ENCODE peak calls at places on chromosomes 2 and 18, in six cellular contexts. P, M, T, C, I and S are unnamed samples.

GRCh38 chr2:146623771-146624170 is 1221.1 kb upstream of the ACVR2A start:
- DNase-seq in T (no peak), I (no peak), C (no peak), P (no peak), M (no peak), S (no peak)

GRCh38 chr2:172039011-172039704 is 39.4 kb downstream of the METAP1D start:
- DNase-seq in T (no peak), P (no peak), M (no peak), I (peak; percentile 48), C (no peak), S (no peak)

GRCh38 chr2:211455225-211455841 is 898.9 kb downstream of the CPS1 start:
- DNase-seq in C (peak; percentile 42), M (peak; percentile 63), I (peak; percentile 84), P (no peak), T (no peak), S (no peak)

GRCh38 chr2:141475801-141476200 is 655.0 kb downstream of the LRP1B start:
- DNase-seq in C (no peak), I (no peak), P (no peak), T (no peak), M (no peak), S (no peak)

GRCh38 chr2:44351088-44351487 is 10.2 kb downstream of the PREPL start:
- DNase-seq in I (no peak), T (no peak), M (no peak), C (no peak), P (no peak), S (no peak)

GRCh38 chr2:73133566-73134227 is 20.9 kb upstream of the RAB11FIP5 start:
- DNase-seq in C (no peak), P (no peak), I (no peak), T (no peak), M (no peak), S (no peak)

GRCh38 chr2:11829947-11830707 is 83.7 kb downstream of the LPIN1 start:
- DNase-seq in C (peak; percentile 86), I (peak; percentile 99), M (peak; percentile 90), T (peak; percentile 92), P (peak; percentile 81), S (peak; percentile 73)

GRCh38 chr2:235533616-235534385 is 40.0 kb downstream of the AGAP1 start:
- DNase-seq in C (no peak), T (no peak), I (no peak), M (no peak), P (no peak), S (no peak)

GRCh38 chr2:218985021-218985324 is at the start of gene FEV:
- DNase-seq in C (no peak), M (no peak), I (no peak), T (peak; percentile 44), P (no peak), S (no peak)

GRCh38 chr2:123738643-123739042 is 286.4 kb upstream of the CNTNAP5 start:
- DNase-seq in C (no peak), M (peak; percentile 4), P (no peak), I (no peak), T (no peak), S (no peak)

GRCh38 chr18:38250981-38251380 is 685.4 kb upstream of the CELF4 start:
- DNase-seq in M (no peak), P (no peak), T (no peak), I (no peak), C (no peak), S (no peak)

GRCh38 chr2:202703091-202703490 is 68.3 kb downstream of the FAM117B start:
- DNase-seq in M (no peak), T (no peak), I (no peak), P (no peak), C (no peak), S (no peak)

GRCh38 chr18:76493213-76494107 is 1.6 kb downstream of the ZNF516 start:
- DNase-seq in C (no peak), T (no peak), P (no peak), I (peak; percentile 56), M (peak; percentile 70), S (no peak)

GRCh38 chr2:105610444-105611327 is 134.0 kb upstream of the NCK2 start:
- DNase-seq in C (no peak), T (no peak), P (no peak), M (no peak), I (no peak), S (no peak)

GRCh38 chr18:6107794-6108193 is 212.5 kb upstream of the TMEM200C start:
- DNase-seq in P (peak; percentile 35), C (no peak), M (no peak), T (no peak), I (no peak), S (peak; percentile 56)

GRCh38 chr2:206225435-206226232 is 48.8 kb upstream of the ZDBF2 start:
- DNase-seq in T (no peak), I (no peak), C (no peak), P (no peak), M (no peak), S (no peak)

GRCh38 chr2:10620481-10620880 is 69.3 kb downstream of the NOL10 start:
- DNase-seq in I (no peak), M (no peak), C (no peak), T (no peak), P (no peak), S (no peak)

GRCh38 chr2:38194751-38195150 is 118.8 kb upstream of the CYP1B1 start:
- DNase-seq in T (no peak), I (no peak), M (no peak), P (no peak), C (no peak), S (no peak)

GRCh38 chr2:12636837-12637581 is 79.7 kb upstream of the TRIB2 start:
- DNase-seq in M (no peak), I (peak; percentile 34), T (no peak), P (no peak), C (no peak), S (no peak)

GRCh38 chr2:232420073-232420454 is 13.4 kb downstream of the ALPG start:
- DNase-seq in I (no peak), M (no peak), T (no peak), P (no peak), C (no peak), S (peak; percentile 20)

GRCh38 chr2:70596293-70596692 is 42.7 kb upstream of the TGFA start:
- DNase-seq in T (peak; percentile 87), M (no peak), I (no peak), P (no peak), C (no peak), S (no peak)

GRCh38 chr2:192735467-192735866 is 540.7 kb upstream of the TMEFF2 start:
- DNase-seq in C (no peak), P (no peak), T (no peak), I (no peak), M (no peak), S (no peak)

GRCh38 chr18:48974304-48975220 is 23.8 kb upstream of the SMAD7 start:
- DNase-seq in T (no peak), I (no peak), C (no peak), P (no peak), M (peak; percentile 59), S (no peak)

GRCh38 chr18:48975817-48976649 is 25.3 kb upstream of the SMAD7 start:
- DNase-seq in M (peak; percentile 90), T (no peak), P (no peak), I (peak; percentile 71), C (peak; percentile 33), S (peak; percentile 79)

GRCh38 chr18:48973731-48974130 is 23.0 kb upstream of the SMAD7 start:
- DNase-seq in I (no peak), P (no peak), M (peak; percentile 77), T (no peak), C (no peak), S (no peak)

GRCh38 chr18:48977914-48978313 is 27.1 kb upstream of the SMAD7 start:
- DNase-seq in P (no peak), M (no peak), I (no peak), C (no peak), T (no peak), S (no peak)

GRCh38 chr18:48975221-48975816 is 24.6 kb upstream of the SMAD7 start:
- DNase-seq in P (no peak), C (no peak), M (no peak), T (no peak), I (no peak), S (no peak)
- H3K27ac ChIP-seq in P (peak overlapping the region; percentile 76), C (no peak overlapping the region), M (peak overlapping the region; percentile 100), T (peak overlapping the region; percentile 61), I (peak overlapping the region; percentile 67), S (peak overlapping the region; percentile 77)

DNA sequence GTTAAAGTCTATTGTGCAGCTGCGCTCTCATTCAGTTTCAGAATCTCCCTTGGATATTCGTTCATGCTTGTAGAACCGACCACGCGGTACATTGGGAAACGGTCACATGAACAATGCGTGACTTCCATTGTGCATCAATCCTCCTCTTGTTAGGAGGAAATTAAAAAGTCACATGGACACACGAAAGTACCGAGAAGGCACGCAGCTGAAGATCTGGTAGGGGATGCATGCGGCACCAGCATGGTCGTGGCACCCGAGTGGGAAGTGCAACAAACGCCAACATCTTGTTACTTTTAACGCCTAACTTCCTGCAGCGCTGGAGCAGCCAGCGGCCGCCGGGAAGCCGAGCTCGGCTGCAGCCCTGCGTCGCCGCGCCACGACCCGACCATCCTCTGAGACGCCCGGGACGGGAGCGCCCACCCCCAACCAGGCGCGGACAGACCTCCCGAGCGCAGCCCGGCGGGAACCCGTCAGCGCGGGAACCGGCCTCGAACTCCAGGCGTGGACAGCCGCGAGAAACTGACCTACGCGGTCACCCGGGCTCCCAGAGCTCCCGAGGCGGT is 412 bp downstream of the OSBPL1A start:
- DNase-seq in T (no peak), M (peak; percentile 65), C (no peak), P (peak; percentile 80), I (peak; percentile 79), S (peak; percentile 73)
- H3K4me1 ChIP-seq in T (peaks cover 15% of the 10 kb centered on the region), M (peaks cover 6% of the 10 kb centered on the region), C (no peaks in the 10 kb centered on the region), P (no peaks in the 10 kb centered on the region), I (peaks cover 20% of the 10 kb centered on the region), S (peaks cover 11% of the 10 kb centered on the region)

DNA sequence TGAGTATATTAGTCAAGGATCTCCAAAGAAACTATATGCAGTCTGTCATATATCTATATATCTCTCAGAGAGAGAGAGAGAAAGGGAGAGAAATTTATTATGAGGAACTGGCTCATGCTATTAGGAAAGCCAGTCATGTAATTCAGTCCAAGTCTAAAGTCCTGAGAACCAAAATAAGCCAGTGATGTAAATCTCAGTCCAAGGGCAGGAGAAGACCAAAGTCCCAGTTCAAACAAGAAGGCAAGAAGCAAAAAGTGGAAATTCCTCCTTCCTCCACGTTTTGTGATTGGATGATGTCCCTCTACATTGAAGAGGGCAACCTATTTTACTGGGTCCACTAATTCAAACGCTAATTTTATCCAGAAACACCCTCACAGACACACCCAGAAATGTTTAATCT is 34.2 kb upstream of the SPATS2L start:
- DNase-seq in I (no peak), P (no peak), C (no peak), M (no peak), T (no peak), S (no peak)
- TF ChIP-seq CTCF in I (no peak), P (no peak), C (no peak), M (no peak), T (no peak), S (no peak)

GRCh38 chr2:43210467-43211303 is 15.7 kb downstream of the ZFP36L2 start:
- DNase-seq in P (peak; percentile 78), I (no peak), T (no peak), C (peak; percentile 46), M (peak; percentile 80), S (peak; percentile 82)
- H3K27ac ChIP-seq in P (no peak overlapping the region), I (no peak overlapping the region), T (no peak overlapping the region), C (peak overlapping the region; percentile 41), M (peak overlapping the region; percentile 84), S (peak overlapping the region; percentile 67)